ENCODE peak calls at places on chromosome 13, in four cellular contexts. D, R, V and U are unnamed samples.

GRCh38 chr13:49098771-49099512 is 121.2 kb upstream of the MLNR start:
- DNase-seq in V (no peak), D (peak), R (no peak), U (no peak)

GRCh38 chr13:99312493-99312883 is 5.3 kb upstream of the GPR183 start:
- DNase-seq in V (peak), R (peak), D (no peak), U (no peak)

GRCh38 chr13:51524846-51525566 is 59.3 kb upstream of the WDFY2 start:
- DNase-seq in D (no peak), R (no peak), V (peak), U (no peak)

GRCh38 chr13:112442483-112443090 is 66.4 kb downstream of the SPACA7 start:
- DNase-seq in V (peak), R (peak), D (no peak), U (no peak)

GRCh38 chr13:114076329-114076761 is 56.1 kb downstream of the RASA3 start:
- DNase-seq in V (no peak), R (no peak), D (no peak), U (no peak)

GRCh38 chr13:30039506-30039905 is 189.1 kb upstream of the UBL3 start:
- DNase-seq in V (no peak), R (no peak), D (no peak), U (peak)

GRCh38 chr13:106096661-106097092 is 438.8 kb downstream of the EFNB2 start:
- DNase-seq in V (no peak), D (peak), R (no peak), U (no peak)

GRCh38 chr13:33106656-33107402 is 90.6 kb downstream of the KL start:
- DNase-seq in R (no peak), V (peak), D (no peak), U (no peak)

GRCh38 chr13:22240716-22241115 is 569.8 kb downstream of the FGF9 start:
- DNase-seq in D (no peak), R (no peak), V (no peak), U (no peak)

GRCh38 chr13:22031702-22032286 is 360.9 kb downstream of the FGF9 start:
- DNase-seq in R (no peak), V (no peak), D (no peak), U (no peak)

GRCh38 chr13:97521726-97522125 is 87.8 kb downstream of the RAP2A start:
- DNase-seq in V (no peak), R (no peak), D (no peak), U (no peak)

GRCh38 chr13:50400035-50400726 is 384.9 kb downstream of the KCNRG start:
- DNase-seq in V (peak), D (no peak), R (no peak), U (no peak)

GRCh38 chr13:99275093-99275469 is 16.9 kb upstream of the GPR18 start:
- DNase-seq in D (no peak), R (no peak), V (peak), U (peak)

GRCh38 chr13:113184568-113185440 is 23.7 kb downstream of the PCID2 start:
- DNase-seq in V (no peak), D (no peak), R (no peak), U (peak)

GRCh38 chr13:36913463-36913862 is 6.6 kb downstream of the SMAD9 start:
- DNase-seq in D (no peak), R (no peak), V (no peak), U (no peak)

GRCh38 chr13:29509999-29510586 is 85.4 kb downstream of the SLC7A1 start:
- DNase-seq in V (peak), D (no peak), R (no peak), U (no peak)

GRCh38 chr13:82597737-82598136 is 1284.5 kb downstream of the SLITRK1 start:
- DNase-seq in V (no peak), R (no peak), D (no peak), U (no peak)

GRCh38 chr13:98959299-98959698 is 18.6 kb downstream of the DOCK9 start:
- DNase-seq in R (no peak), V (no peak), D (no peak), U (no peak)

GRCh38 chr13:83878691-83879410 is 3.4 kb downstream of the SLITRK1 start:
- DNase-seq in R (no peak), D (no peak), V (no peak), U (no peak)

GRCh38 chr13:44575741-44576395 is at the start of gene TSC22D1:
- DNase-seq in D (peak), V (peak), R (no peak), U (peak)

GRCh38 chr13:83452292-83452950 is 429.9 kb downstream of the SLITRK1 start:
- DNase-seq in V (no peak), D (no peak), R (no peak), U (no peak)

GRCh38 chr13:113562085-113562749 is 22.3 kb upstream of the TFDP1 start:
- DNase-seq in D (peak), V (peak), R (peak), U (peak)

GRCh38 chr13:34035676-34036325 is 217.9 kb downstream of the RFC3 start:
- DNase-seq in D (peak), V (no peak), R (no peak), U (peak)

GRCh38 chr13:113836917-113837553 is 26.8 kb downstream of the GAS6 start:
- DNase-seq in R (peak), V (peak), D (peak), U (peak)

GRCh38 chr13:19685034-19685433 is 51.6 kb downstream of the MPHOSPH8 start:
- DNase-seq in R (no peak), D (peak), V (no peak), U (no peak)

GRCh38 chr13:91014696-91015095 is 332.8 kb upstream of the MIR17HG start:
- DNase-seq in D (no peak), R (no peak), V (no peak), U (no peak)

GRCh38 chr13:101481421-101481820 is 28.9 kb downstream of the ITGBL1 start:
- DNase-seq in R (no peak), V (no peak), D (no peak), U (no peak)
- H3K4me3 ChIP-seq in R (no peak), V (no peak), D (no peak), U (no peak)

GRCh38 chr13:35854286-35854685 is 276.9 kb downstream of the DCLK1 start:
- DNase-seq in D (no peak), V (no peak), R (no peak), U (no peak)
- H3K4me3 ChIP-seq in D (no peak), V (no peak), R (no peak), U (no peak)

DNA sequence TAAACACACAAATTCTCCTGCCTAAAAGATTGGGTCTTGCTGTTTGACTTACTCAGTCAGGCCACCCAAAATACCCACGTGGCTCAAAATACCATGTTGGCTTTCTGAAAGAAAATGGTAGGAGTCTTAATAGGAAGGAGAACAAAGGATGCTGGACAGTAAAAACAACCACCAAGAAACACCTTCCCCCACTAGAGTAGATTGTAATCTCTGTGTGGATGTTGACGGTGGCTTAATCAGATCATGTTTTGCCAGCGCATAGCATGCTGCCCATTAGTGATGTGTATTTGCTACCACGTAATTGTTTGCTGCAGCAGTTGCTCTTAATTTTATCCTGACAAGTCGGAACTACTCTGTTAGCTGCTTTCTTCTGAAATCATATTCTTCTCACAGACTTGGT is 1229.3 kb upstream of the SLC10A2 start:
- DNase-seq in D (no peak), R (no peak), V (no peak), U (no peak)
- H3K4me3 ChIP-seq in D (no peak), R (no peak), V (no peak), U (no peak)

DNA sequence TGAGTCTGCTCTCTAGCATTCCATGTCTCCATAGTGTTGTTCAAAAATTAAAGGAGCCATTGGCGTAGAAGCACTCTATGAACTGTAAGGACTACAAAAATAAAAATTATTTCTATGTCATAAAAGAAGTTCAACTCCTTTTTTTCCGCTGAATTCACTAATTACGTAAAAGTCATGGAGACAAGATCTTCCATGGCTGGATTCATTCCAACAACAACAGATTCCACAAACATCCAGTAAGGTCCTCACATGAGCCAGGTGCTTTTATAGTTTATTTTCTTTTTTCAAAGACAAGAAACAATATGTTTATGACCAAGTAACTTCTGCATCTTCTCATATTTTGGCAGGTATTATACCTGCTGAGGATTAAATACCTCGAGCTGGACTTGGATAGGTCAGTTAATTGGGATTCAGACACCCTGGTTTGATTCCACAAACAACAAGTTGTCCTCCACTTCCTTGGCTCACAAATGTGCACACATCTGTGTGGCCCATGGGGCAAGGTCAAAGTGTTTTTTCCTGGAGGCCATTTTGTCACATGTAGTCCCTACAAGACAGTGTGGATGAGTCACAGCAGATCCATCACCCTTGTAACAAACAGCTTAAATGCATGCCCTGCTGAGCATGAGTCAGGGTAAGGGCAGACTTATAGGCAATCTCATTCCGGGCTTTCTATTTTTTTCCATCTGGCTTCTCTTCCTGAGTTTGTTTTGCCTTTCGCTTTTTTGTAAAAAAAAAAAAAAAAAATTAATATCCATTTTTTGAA is 475.6 kb downstream of the COG6 start:
- DNase-seq in R (no peak), D (peak), V (no peak), U (no peak)
- H3K4me3 ChIP-seq in R (no peak), D (no peak), V (no peak), U (no peak)

GRCh38 chr13:25097426-25097825 is 1.5 kb downstream of the PABPC3 start:
- DNase-seq in D (no peak), V (no peak), R (no peak), U (no peak)

DNA sequence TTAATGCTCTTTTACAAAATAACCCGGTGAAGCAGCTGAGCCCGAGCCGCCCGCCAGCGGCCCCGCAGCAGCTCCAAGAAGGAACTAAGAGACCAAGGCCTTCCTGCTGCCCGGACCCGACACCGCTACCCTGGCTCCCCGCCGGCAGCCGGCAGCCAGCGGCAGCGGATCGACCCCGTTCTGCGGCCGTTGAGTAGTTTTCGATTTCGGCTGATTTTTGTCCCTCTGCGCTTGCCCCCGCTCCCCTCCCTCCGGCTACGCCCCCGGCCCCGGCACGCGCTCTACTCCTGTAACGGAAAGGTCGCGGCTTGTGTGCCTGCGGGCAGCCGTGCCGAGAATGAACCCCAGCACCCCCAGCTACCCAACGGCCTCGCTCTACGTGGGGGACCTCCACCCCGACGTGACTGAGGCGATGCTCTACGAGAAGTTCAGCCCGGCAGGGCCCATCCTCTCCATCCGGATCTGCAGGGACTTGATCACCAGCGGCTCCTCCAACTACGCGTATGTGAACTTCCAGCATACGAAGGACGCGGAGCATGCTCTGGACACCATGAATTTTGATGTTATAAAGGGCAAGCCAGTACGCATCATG is at the start of gene PABPC3:
- DNase-seq in V (no peak), R (no peak), D (no peak), U (no peak)
- H3K4me3 ChIP-seq in V (peak), R (no peak), D (no peak), U (no peak)

GRCh38 chr13:31945202-31945978 is 86.2 kb upstream of the FRY start:
- DNase-seq in D (peak), R (peak), V (peak), U (no peak)
- H3K4me3 ChIP-seq in D (no peak), R (peak), V (peak), U (no peak)

GRCh38 chr13:110371550-110372465 is 64.7 kb downstream of the COL4A2 start:
- DNase-seq in V (peak), D (peak), R (no peak), U (no peak)
- H3K4me3 ChIP-seq in V (no peak), D (no peak), R (no peak), U (no peak)